ENCODE peak calls at places on chromosomes 16 and 17, in four cellular contexts. F is WTC11, V is HepG2, R is GM12878. J is an unnamed sample.

GRCh38 chr17:60641810-60642220 is 35.8 kb upstream of the BCAS3 start:
- DNase-seq in F (peak), R (no peak), V (peak), J (peak)

GRCh38 chr17:50440838-50441829 is 15.1 kb downstream of the ACSF2 start:
- DNase-seq in R (no peak), F (no peak), V (no peak), J (no peak)

GRCh38 chr17:68101992-68102758 is 66.6 kb downstream of the KPNA2 start:
- DNase-seq in V (no peak), R (no peak), F (no peak), J (no peak)

GRCh38 chr17:51147641-51148040 is 5.7 kb upstream of the NME1 start:
- DNase-seq in F (no peak), R (no peak), V (no peak), J (no peak)

GRCh38 chr17:80025140-80025539 is 10.5 kb downstream of the TBC1D16 start:
- DNase-seq in F (peak), V (no peak), R (no peak), J (no peak)

GRCh38 chr16:15780805-15781204 is 76.0 kb downstream of the MYH11 start:
- DNase-seq in F (no peak), R (no peak), V (no peak), J (no peak)

GRCh38 chr17:10125761-10126553 is 72.4 kb downstream of the GAS7 start:
- DNase-seq in R (no peak), V (no peak), F (no peak), J (no peak)

GRCh38 chr17:67902531-67903231 is 77.4 kb downstream of the BPTF start:
- DNase-seq in F (no peak), R (no peak), V (no peak), J (no peak)

GRCh38 chr16:22886908-22887307 is 72.9 kb downstream of the HS3ST2 start:
- DNase-seq in R (no peak), V (no peak), F (no peak), J (no peak)

GRCh38 chr16:87525352-87525751 is 32.5 kb upstream of the ZCCHC14 start:
- DNase-seq in V (no peak), F (no peak), R (no peak), J (no peak)

GRCh38 chr16:67150833-67151396 is at the start of gene B3GNT9:
- DNase-seq in F (peak), R (no peak), V (peak), J (peak)

GRCh38 chr16:49859139-49859947 is 3.4 kb upstream of the ZNF423 start:
- DNase-seq in V (no peak), F (peak), R (no peak), J (peak)

GRCh38 chr16:57941016-57941656 is 29.8 kb downstream of the CNGB1 start:
- DNase-seq in R (no peak), F (no peak), V (no peak), J (no peak)

GRCh38 chr16:15032547-15033308 is 23.1 kb downstream of the NTAN1 start:
- DNase-seq in V (no peak), F (no peak), R (no peak), J (no peak)

GRCh38 chr17:39755550-39756375 is 18.0 kb downstream of the GRB7 start:
- DNase-seq in F (no peak), R (peak), V (peak), J (no peak)

GRCh38 chr17:40320771-40321501 is 12.0 kb downstream of the RARA start:
- DNase-seq in F (no peak), V (no peak), R (no peak), J (no peak)

GRCh38 chr16:56603589-56603988 is 4.8 kb upstream of the MT2A start:
- DNase-seq in R (no peak), V (peak), F (peak), J (no peak)

GRCh38 chr16:58402796-58403195 is 10.5 kb downstream of the GINS3 start:
- DNase-seq in V (no peak), F (no peak), R (no peak), J (no peak)

GRCh38 chr16:2515180-2515803 is 1.5 kb downstream of the ATP6V0C start:
- DNase-seq in R (no peak), V (no peak), F (no peak), J (no peak)

GRCh38 chr17:74453665-74454196 is 12.7 kb upstream of the CD300A start:
- DNase-seq in V (no peak), F (peak), R (no peak), J (peak)

GRCh38 chr17:50363217-50364060 is 9.5 kb downstream of the MRPL27 start:
- DNase-seq in F (peak), R (no peak), V (peak), J (no peak)

GRCh38 chr17:75034236-75034908 is 12.4 kb downstream of the ATP5PD start:
- DNase-seq in R (peak), F (peak), V (peak), J (peak)

DNA sequence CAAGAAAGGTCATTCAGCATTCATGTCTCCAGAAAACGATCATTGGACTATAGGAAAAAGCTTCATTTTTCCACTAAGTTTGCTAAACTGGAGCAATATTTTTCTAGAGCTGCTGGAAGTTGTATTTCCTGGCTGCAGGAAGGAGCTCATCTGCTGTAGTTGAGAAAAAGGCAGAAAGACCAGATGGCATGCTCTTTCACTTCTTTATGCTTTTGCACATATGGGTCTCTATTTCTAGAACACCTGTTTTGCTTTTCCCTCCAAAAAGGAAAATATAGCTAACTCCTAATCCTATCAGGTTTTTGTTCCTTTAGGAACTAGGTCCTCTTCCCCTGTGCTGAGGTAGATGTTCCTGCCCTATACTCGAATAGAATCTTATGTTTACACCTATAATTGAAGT is 61.9 kb upstream of the HLF start:
- DNase-seq in F (no peak), V (no peak), R (no peak), J (no peak)
- TF ChIP-seq CBFB in F (no peak), V (no peak), R (no peak), J (no peak)

GRCh38 chr17:81453712-81454111 is 58.5 kb downstream of the BAHCC1 start:
- DNase-seq in F (no peak), V (no peak), R (no peak), J (no peak)
- TF ChIP-seq CBFB in F (no peak), V (no peak), R (no peak), J (no peak)

GRCh38 chr17:28760987-28761562 is 17.3 kb downstream of the TRAF4 start:
- DNase-seq in V (no peak), R (no peak), F (peak), J (no peak)
- TF ChIP-seq CBFB in V (no peak), R (no peak), F (no peak), J (no peak)

DNA sequence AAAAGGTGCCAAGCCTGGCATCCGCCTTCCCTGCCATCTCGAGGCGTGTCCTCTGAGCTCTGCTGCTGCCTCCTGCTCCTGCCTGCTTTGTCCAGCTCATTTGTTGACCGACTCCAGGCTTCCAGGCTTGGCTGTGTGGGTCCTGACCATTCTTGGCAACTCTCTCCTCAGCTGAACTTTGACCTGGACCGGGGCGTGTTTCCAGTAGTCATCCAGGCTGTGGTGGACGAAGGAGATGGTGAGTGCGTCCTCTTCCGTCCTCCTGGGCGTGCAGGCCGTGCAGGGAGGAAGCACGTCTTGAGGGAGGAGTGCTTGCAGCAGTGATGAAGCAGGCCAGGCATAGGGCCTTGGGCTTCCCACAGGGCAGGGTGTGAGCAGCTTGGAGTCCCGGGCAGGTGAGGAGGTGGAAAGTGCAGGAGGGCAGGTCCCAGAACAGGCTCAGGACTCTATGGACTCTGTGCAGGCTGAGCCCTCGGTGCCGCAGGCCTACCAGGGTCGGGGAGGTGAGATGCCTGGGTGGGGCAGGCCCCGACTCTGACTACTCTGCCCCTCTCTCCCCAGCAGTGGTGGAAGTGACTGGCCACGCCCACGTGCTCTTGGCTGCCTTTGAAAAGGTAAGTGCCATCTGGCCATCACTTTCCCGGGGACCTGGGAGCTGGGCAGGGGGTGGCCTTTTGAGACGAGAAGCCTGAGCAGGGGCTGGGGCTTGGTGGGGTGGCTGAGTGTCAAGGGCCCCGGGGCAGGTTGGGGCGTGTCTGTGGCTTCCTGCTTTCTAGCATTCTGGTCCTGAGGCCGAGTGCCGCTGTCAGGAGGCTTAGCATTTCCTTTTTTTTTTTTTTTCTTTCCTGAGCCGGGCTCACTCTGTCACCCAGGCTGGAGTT is 28.6 kb upstream of the NUDT16L1 start:
- DNase-seq in F (no peak), R (no peak), V (peak), J (no peak)
- TF ChIP-seq CBFB in F (no peak), R (no peak), V (no peak), J (no peak)

DNA sequence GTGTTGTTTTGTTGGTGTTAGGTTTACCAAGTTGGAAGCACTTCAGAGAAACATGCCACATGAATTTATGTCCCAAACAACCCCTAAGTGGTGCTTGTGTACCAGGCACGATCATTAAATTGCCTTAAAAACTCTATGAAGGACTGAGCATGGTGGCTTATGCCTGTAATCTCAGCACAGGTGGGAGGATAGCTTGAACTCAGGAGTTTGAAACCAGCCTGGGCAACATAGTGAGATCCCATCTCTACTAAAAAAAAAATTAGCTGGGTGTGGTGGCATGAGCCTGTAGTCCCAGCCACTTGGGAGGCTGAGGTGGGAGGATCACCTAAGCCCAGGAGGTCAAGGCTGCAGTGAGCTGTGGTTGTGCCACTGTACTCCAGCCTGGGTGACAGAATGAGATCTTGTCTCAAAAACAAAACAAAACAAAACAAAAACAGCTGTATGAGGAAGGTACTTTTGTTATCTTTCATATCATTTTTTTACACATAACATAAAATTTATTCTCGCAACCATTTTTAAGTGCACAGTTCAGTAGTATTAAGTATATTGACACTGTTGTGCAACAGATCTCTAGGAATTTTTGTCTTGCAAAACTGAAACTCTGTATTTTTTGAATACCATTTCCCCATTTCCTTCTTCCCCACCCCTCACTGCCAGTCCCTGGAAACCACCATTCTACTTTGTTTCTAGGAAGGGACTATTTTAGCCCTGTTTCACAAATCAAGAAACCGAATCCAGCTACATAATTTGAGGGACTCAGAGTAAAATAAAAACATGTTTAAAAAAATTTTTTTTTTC is 14.3 kb upstream of the RBBP6 start:
- DNase-seq in V (peak), R (no peak), F (no peak), J (no peak)
- TF ChIP-seq CBFB in V (no peak), R (no peak), F (no peak), J (no peak)

GRCh38 chr16:12350945-12351344 is 374.4 kb downstream of the SNX29 start:
- DNase-seq in V (peak), R (no peak), F (peak), J (no peak)

GRCh38 chr16:12347365-12347764 is 370.8 kb downstream of the SNX29 start:
- DNase-seq in V (no peak), F (no peak), R (no peak), J (no peak)

GRCh38 chr16:12354296-12354818 is 377.8 kb downstream of the SNX29 start:
- DNase-seq in F (no peak), V (no peak), R (no peak), J (no peak)

GRCh38 chr16:12348733-12349704 is 372.5 kb downstream of the SNX29 start:
- DNase-seq in R (no peak), V (peak), F (no peak), J (no peak)

GRCh38 chr16:12349950-12350842 is 373.7 kb downstream of the SNX29 start:
- DNase-seq in F (no peak), R (no peak), V (no peak), J (no peak)
- TF ChIP-seq CBFB in F (no peak), R (no peak), V (no peak), J (no peak)